ENCODE peak calls at places on chromosomes 2 and 18, in nine cellular contexts. Q is DMS153; A is glomerular endothelial cell; X is stimulated activated CD8-positive, alpha-beta memory T cell treated with anti-CD3 and anti-CD28 coated beads, Interleukin-15, amount 100 ng/mL, for 1 hour; P is astrocyte; L is pancreas; J is non-pigmented ciliary epithelial cell; B is B cell; N is cardiac muscle cell. F is an unnamed sample.

GRCh38 chr2:109143214-109144187 is 14.5 kb downstream of the SH3RF3 start:
- DNase-seq in L (no peak), N (no peak), P (no peak), Q (no peak), B (no peak), X (no peak), J (no peak), A (no peak), F (no peak)

GRCh38 chr2:152449578-152449977 is 114.6 kb downstream of the FMNL2 start:
- DNase-seq in N (no peak), L (no peak), J (no peak), P (no peak), Q (no peak), X (no peak), A (no peak), B (no peak), F (no peak)

GRCh38 chr18:9792565-9793226 is 84.6 kb downstream of the RAB31 start:
- DNase-seq in J (no peak), P (no peak), L (no peak), N (no peak), X (no peak), Q (no peak), B (no peak), A (no peak), F (peak)

GRCh38 chr18:63676927-63677326 is 15.2 kb upstream of the SERPINB3 start:
- DNase-seq in J (no peak), B (no peak), P (no peak), X (no peak), L (no peak), A (no peak), Q (no peak), N (no peak), F (no peak)

GRCh38 chr2:55311444-55311870 is 42.4 kb upstream of the MTIF2 start:
- DNase-seq in A (no peak), P (no peak), B (no peak), X (no peak), L (no peak), N (peak), J (peak), Q (no peak), F (no peak)

GRCh38 chr2:104944495-104944894 is 90.6 kb downstream of the POU3F3 start:
- DNase-seq in B (no peak), A (no peak), J (no peak), X (no peak), L (no peak), P (peak), N (peak), Q (peak), F (no peak)

GRCh38 chr2:84969511-84970265 is 1.3 kb upstream of the KCMF1 start:
- DNase-seq in L (no peak), N (peak), X (no peak), Q (no peak), J (no peak), B (peak), A (no peak), P (peak), F (peak)

GRCh38 chr2:39150890-39151497 is 30.1 kb upstream of the SOS1 start:
- DNase-seq in X (no peak), P (no peak), Q (no peak), B (no peak), L (no peak), J (no peak), N (no peak), A (no peak), F (no peak)

GRCh38 chr2:23661276-23662050 is 265.5 kb downstream of the ATAD2B start:
- DNase-seq in P (no peak), A (no peak), X (no peak), Q (no peak), J (no peak), L (no peak), N (no peak), B (no peak), F (no peak)

GRCh38 chr2:232652505-232652851 is 19.1 kb downstream of the EFHD1 start:
- DNase-seq in P (no peak), A (no peak), Q (no peak), J (no peak), N (no peak), B (no peak), X (no peak), L (no peak), F (no peak)

GRCh38 chr2:239264838-239265651 is 135.8 kb downstream of the HDAC4 start:
- DNase-seq in J (no peak), N (peak), A (no peak), B (peak), L (peak), Q (no peak), P (peak), X (peak), F (peak)

GRCh38 chr2:95500854-95501253 is 16.3 kb upstream of the TRIM43B start:
- DNase-seq in A (no peak), N (no peak), L (no peak), P (no peak), B (no peak), Q (no peak), X (no peak), J (no peak), F (no peak)

GRCh38 chr2:120053891-120054290 is 41.0 kb downstream of the EPB41L5 start:
- DNase-seq in B (no peak), N (no peak), A (no peak), P (peak), Q (no peak), J (no peak), X (no peak), L (no peak), F (no peak)

GRCh38 chr2:73291461-73292315 is 1.7 kb downstream of the EGR4 start:
- DNase-seq in B (peak), A (no peak), X (no peak), J (no peak), N (no peak), Q (no peak), L (peak), P (no peak), F (no peak)

GRCh38 chr18:79608535-79608934 is 71.1 kb upstream of the CTDP1 start:
- DNase-seq in A (no peak), P (no peak), J (no peak), N (no peak), B (no peak), L (peak), Q (no peak), X (no peak), F (peak)

GRCh38 chr2:73290049-73290839 is 3.1 kb downstream of the EGR4 start:
- DNase-seq in P (peak), Q (peak), X (peak), A (no peak), N (peak), L (no peak), B (no peak), J (no peak), F (peak)

GRCh38 chr2:118805061-118805690 is 42.3 kb downstream of the EN1 start:
- DNase-seq in P (no peak), X (no peak), Q (no peak), B (no peak), J (no peak), N (no peak), A (no peak), L (no peak), F (no peak)

GRCh38 chr18:34223164-34223892 is 1.4 kb downstream of the NOL4 start:
- DNase-seq in X (no peak), B (no peak), N (no peak), J (no peak), Q (peak), A (no peak), P (peak), L (peak), F (no peak)